ENCODE peak calls at places on chromosomes 5 and 9, in five cellular contexts. P, C, F, A and W are unnamed samples.

GRCh38 chr9:110156902-110157301 is 51.1 kb downstream of the C9orf152 start:
- DNase-seq in P (no peak), C (peak; percentile 59), F (no peak), A (no peak), W (no peak)

GRCh38 chr5:107654827-107655226 is 15.9 kb downstream of the EFNA5 start:
- DNase-seq in P (no peak), C (no peak), F (no peak), A (no peak), W (no peak)

GRCh38 chr5:159527546-159527945 is 197.3 kb upstream of the IL12B start:
- DNase-seq in P (no peak), C (no peak), F (no peak), A (no peak), W (no peak)

GRCh38 chr9:78468231-78468630 is 171.3 kb downstream of the PSAT1 start:
- DNase-seq in P (no peak), C (no peak), F (no peak), A (no peak), W (no peak)

GRCh38 chr9:33472171-33472920 is 1.4 kb downstream of the NOL6 start:
- DNase-seq in P (peak; percentile 37), C (no peak), F (no peak), A (no peak), W (no peak)

GRCh38 chr5:113336975-113337374 is 97.8 kb downstream of the TSSK1B start:
- DNase-seq in P (no peak), C (peak; percentile 87), F (no peak), A (peak; percentile 67), W (peak; percentile 81)

GRCh38 chr5:110354896-110355295 is 371.6 kb downstream of the TMEM232 start:
- DNase-seq in P (no peak), C (no peak), F (no peak), A (no peak), W (no peak)

GRCh38 chr9:105447386-105447813 is 434 bp upstream of the FSD1L start:
- DNase-seq in P (no peak), C (no peak), F (no peak), A (no peak), W (peak; percentile 30)

GRCh38 chr5:151456321-151456940 is 9.0 kb downstream of the SLC36A1 start:
- DNase-seq in P (no peak), C (no peak), F (no peak), A (no peak), W (no peak)

GRCh38 chr9:128055222-128056040 is 11.7 kb downstream of the NAIF1 start:
- DNase-seq in P (peak; percentile 79), C (peak; percentile 41), F (no peak), A (peak; percentile 59), W (no peak)

GRCh38 chr5:95042040-95042439 is 242.9 kb downstream of the MCTP1 start:
- DNase-seq in P (no peak), C (no peak), F (no peak), A (no peak), W (no peak)

GRCh38 chr5:168064457-168064856 is 227.0 kb upstream of the WWC1 start:
- DNase-seq in P (no peak), C (no peak), F (no peak), A (no peak), W (no peak)

GRCh38 chr5:150262502-150262901 is 27.1 kb downstream of the CAMK2A start:
- DNase-seq in P (no peak), C (no peak), F (no peak), A (no peak), W (no peak)

GRCh38 chr5:54601832-54602231 is 84.3 kb downstream of the SNX18 start:
- DNase-seq in P (no peak), C (no peak), F (no peak), A (no peak), W (no peak)

GRCh38 chr9:98410185-98410697 is 154.8 kb upstream of the TBC1D2 start:
- DNase-seq in P (no peak), C (peak; percentile 85), F (no peak), A (peak; percentile 74), W (peak; percentile 14)

GRCh38 chr9:75064307-75065025 is 23.5 kb downstream of the NMRK1 start:
- DNase-seq in P (no peak), C (peak; percentile 57), F (no peak), A (no peak), W (no peak)

GRCh38 chr5:128241071-128241695 is 157.6 kb downstream of the SLC12A2 start:
- DNase-seq in P (no peak), C (peak; percentile 73), F (no peak), A (no peak), W (no peak)

GRCh38 chr5:59873113-59873512 is 20.4 kb downstream of the PDE4D start:
- DNase-seq in P (no peak), C (peak; percentile 31), F (no peak), A (no peak), W (no peak)

GRCh38 chr5:89703799-89704198 is 705.8 kb downstream of the CETN3 start:
- DNase-seq in P (no peak), C (no peak), F (no peak), A (peak; percentile 52), W (no peak)

GRCh38 chr5:23930985-23931384 is 423.6 kb downstream of the PRDM9 start:
- DNase-seq in P (no peak), C (no peak), F (no peak), A (no peak), W (no peak)

GRCh38 chr5:54754420-54754819 is 231.0 kb downstream of the ESM1 start:
- DNase-seq in P (no peak), C (no peak), F (no peak), A (no peak), W (no peak)

GRCh38 chr5:158384535-158385421 is 525.8 kb upstream of the CLINT1 start:
- DNase-seq in P (no peak), C (peak; percentile 98), F (no peak), A (no peak), W (peak; percentile 97)

GRCh38 chr5:107508083-107508482 is 162.7 kb downstream of the EFNA5 start:
- DNase-seq in P (no peak), C (no peak), F (no peak), A (no peak), W (no peak)

GRCh38 chr9:660227-660626 is 181.3 kb upstream of the DMRT1 start:
- DNase-seq in P (no peak), C (no peak), F (no peak), A (no peak), W (no peak)

GRCh38 chr9:79623799-79624721 is 52.3 kb downstream of the TLE4 start:
- DNase-seq in P (peak; percentile 66), C (peak; percentile 42), F (no peak), A (no peak), W (peak; percentile 57)

GRCh38 chr5:38666668-38667498 is 110.4 kb upstream of the LIFR start:
- DNase-seq in P (peak; percentile 65), C (peak; percentile 76), F (no peak), A (peak; percentile 46), W (peak; percentile 64)

DNA sequence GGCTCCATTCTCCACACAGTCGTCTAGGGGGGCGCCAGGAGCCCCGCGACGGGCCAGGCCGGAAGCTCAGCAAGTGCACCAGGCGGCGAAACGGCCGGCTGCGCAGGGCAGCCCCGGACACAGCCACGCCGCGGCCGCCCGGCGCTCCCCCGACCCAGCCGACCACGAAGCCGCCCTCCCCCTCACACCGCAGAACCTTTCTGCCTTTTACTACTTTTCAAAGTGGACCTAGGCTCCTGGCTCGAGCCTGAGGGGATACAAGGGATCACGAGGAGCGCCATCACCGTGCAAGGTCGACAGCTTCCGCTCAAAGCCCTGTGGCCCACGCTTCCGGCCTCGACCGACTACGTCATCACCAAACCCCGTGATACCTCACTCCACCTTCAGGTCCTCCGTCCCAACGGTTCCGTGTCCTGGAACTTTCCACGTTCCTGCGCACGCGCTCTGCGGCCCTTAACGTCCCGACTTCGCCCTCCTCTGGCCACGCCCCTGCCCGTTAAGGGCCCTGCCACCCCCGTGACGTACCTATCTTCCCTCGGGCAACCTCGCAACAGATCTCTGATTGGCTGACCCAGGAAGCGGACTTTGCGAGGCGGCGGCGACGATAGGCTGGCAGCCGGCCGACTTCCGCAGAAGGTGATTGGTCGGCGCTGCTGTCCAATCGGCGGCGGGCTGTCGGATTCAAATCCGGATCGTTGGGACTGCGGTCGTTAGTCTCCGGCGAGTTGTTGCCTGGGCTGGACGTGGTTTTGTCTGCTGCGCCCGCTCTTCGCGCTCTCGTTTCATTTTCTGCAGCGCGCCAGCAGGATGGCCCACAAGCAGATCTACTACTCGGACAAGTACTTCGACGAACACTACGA is at the start of gene CKS2:
- DNase-seq in P (peak; percentile 100), C (peak; percentile 100), F (peak; percentile 98), A (peak; percentile 100), W (peak; percentile 100)
- TF ChIP-seq CTCF in P (no peak), C (no peak), F (no peak), A (no peak), W (no peak)

GRCh38 chr9:4117835-4118610 is 181.8 kb downstream of the GLIS3 start:
- DNase-seq in P (peak; percentile 55), C (no peak), F (peak; percentile 28), A (peak; percentile 68), W (no peak)
- TF ChIP-seq CTCF in P (peak; percentile 34), C (peak; percentile 47), F (peak; percentile 48), A (peak; percentile 70), W (no peak)

GRCh38 chr9:89678394-89679005 is 73.7 kb downstream of the GADD45G start:
- DNase-seq in P (no peak), C (no peak), F (no peak), A (peak; percentile 47), W (no peak)

GRCh38 chr9:89677696-89678393 is 73.0 kb downstream of the GADD45G start:
- DNase-seq in P (no peak), C (no peak), F (no peak), A (peak; percentile 92), W (no peak)

GRCh38 chr9:89676281-89676680 is 71.5 kb downstream of the GADD45G start:
- DNase-seq in P (peak; percentile 90), C (no peak), F (no peak), A (no peak), W (no peak)

GRCh38 chr9:89675403-89675771 is 70.6 kb downstream of the GADD45G start:
- DNase-seq in P (no peak), C (no peak), F (no peak), A (no peak), W (no peak)

GRCh38 chr9:89674667-89675402 is 70.0 kb downstream of the GADD45G start:
- DNase-seq in P (no peak), C (no peak), F (no peak), A (peak; percentile 86), W (no peak)
- TF ChIP-seq CTCF in P (no peak), C (no peak), F (no peak), A (no peak), W (no peak)

GRCh38 chr9:107046692-107047091 is 183.7 kb downstream of the ZNF462 start:
- DNase-seq in P (no peak), C (no peak), F (no peak), A (no peak), W (no peak)

GRCh38 chr9:107049825-107050184 is 186.8 kb downstream of the ZNF462 start:
- DNase-seq in P (no peak), C (no peak), F (no peak), A (peak; percentile 43), W (no peak)

GRCh38 chr9:107049046-107049824 is 186.3 kb downstream of the ZNF462 start:
- DNase-seq in P (no peak), C (peak; percentile 10), F (no peak), A (peak; percentile 36), W (no peak)

GRCh38 chr9:107043886-107044285 is 180.9 kb downstream of the ZNF462 start:
- DNase-seq in P (no peak), C (no peak), F (no peak), A (no peak), W (no peak)

DNA sequence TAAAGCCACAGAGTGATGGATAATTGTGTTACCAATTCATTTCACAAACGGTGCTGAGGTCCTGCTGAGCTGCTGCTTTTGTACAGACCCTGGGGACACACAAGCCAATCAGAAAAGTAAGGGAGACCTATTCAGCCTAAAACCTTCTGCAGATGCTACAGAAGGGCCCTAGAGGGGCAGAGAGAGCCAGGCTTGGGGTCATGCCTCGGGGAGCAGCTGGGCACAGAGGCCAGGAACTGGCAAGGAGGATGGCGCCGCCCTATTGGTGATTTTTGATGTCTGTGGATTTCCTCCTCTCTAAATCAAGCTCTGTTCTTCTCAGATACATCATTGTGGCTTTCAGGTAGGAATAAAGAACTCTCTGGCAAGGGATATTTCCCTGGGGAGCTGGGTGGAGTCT is 181.9 kb downstream of the ZNF462 start:
- DNase-seq in P (no peak), C (no peak), F (no peak), A (no peak), W (no peak)
- TF ChIP-seq CTCF in P (no peak), C (peak; percentile 7), F (no peak), A (peak; percentile 52), W (peak; percentile 25)